ENCODE peak calls at places on chromosome 2, in six cellular contexts. E, Y, O, C, A and D are unnamed samples.

GRCh38 chr2:177161741-177162440 is 50.7 kb upstream of the HNRNPA3 start:
- ATAC-seq in E (no peak), Y (peak; percentile 62), O (no peak), C (no peak), A (no peak), D (no peak)

GRCh38 chr2:152063325-152063924 is 35.4 kb downstream of the CACNB4 start:
- ATAC-seq in E (no peak), Y (no peak), O (no peak), C (no peak), A (no peak), D (no peak)

GRCh38 chr2:25387479-25388449 is 46.0 kb upstream of the DNMT3A start:
- ATAC-seq in E (no peak), Y (no peak), O (no peak), C (no peak), A (no peak), D (no peak)

GRCh38 chr2:14903709-14904374 is 271.3 kb downstream of the LRATD1 start:
- ATAC-seq in E (no peak), Y (peak; percentile 100), O (no peak), C (peak; percentile 93), A (no peak), D (no peak)

GRCh38 chr2:213171147-213171546 is 19.7 kb upstream of the IKZF2 start:
- ATAC-seq in E (no peak), Y (no peak), O (no peak), C (no peak), A (no peak), D (no peak)

GRCh38 chr2:63863707-63864106 is 22.0 kb downstream of the UGP2 start:
- ATAC-seq in E (no peak), Y (no peak), O (no peak), C (no peak), A (peak; percentile 78), D (no peak)

GRCh38 chr2:97738236-97739019 is 25.1 kb downstream of the ZAP70 start:
- ATAC-seq in E (no peak), Y (no peak), O (no peak), C (no peak), A (no peak), D (no peak)

GRCh38 chr2:111930875-111931274 is 32.5 kb downstream of the MERTK start:
- ATAC-seq in E (no peak), Y (no peak), O (no peak), C (peak; percentile 28), A (no peak), D (peak; percentile 39)

GRCh38 chr2:24863636-24864035 is 56.4 kb downstream of the ADCY3 start:
- ATAC-seq in E (no peak), Y (no peak), O (no peak), C (no peak), A (no peak), D (no peak)

GRCh38 chr2:120314656-120315366 is 31.1 kb upstream of the INHBB start:
- ATAC-seq in E (no peak), Y (no peak), O (no peak), C (peak; percentile 7), A (no peak), D (no peak)

GRCh38 chr2:144437636-144438035 is 82.3 kb downstream of the ZEB2 start:
- ATAC-seq in E (no peak), Y (no peak), O (no peak), C (no peak), A (no peak), D (no peak)

GRCh38 chr2:61425605-61426155 is 45.2 kb downstream of the USP34 start:
- ATAC-seq in E (no peak), Y (peak; percentile 11), O (no peak), C (no peak), A (no peak), D (no peak)

GRCh38 chr2:202705446-202706020 is 70.8 kb downstream of the FAM117B start:
- ATAC-seq in E (no peak), Y (no peak), O (no peak), C (no peak), A (no peak), D (no peak)

GRCh38 chr2:67311536-67311935 is 85.6 kb upstream of the ETAA1 start:
- ATAC-seq in E (no peak), Y (no peak), O (no peak), C (no peak), A (no peak), D (no peak)

GRCh38 chr2:66171530-66171929 is 263.4 kb upstream of the MEIS1 start:
- ATAC-seq in E (no peak), Y (no peak), O (no peak), C (no peak), A (no peak), D (no peak)

GRCh38 chr2:216436369-216436768 is 24.1 kb downstream of the SMARCAL1 start:
- ATAC-seq in E (no peak), Y (no peak), O (no peak), C (no peak), A (no peak), D (no peak)

GRCh38 chr2:199431748-199432213 is 26.0 kb downstream of the SATB2 start:
- ATAC-seq in E (no peak), Y (peak; percentile 77), O (no peak), C (no peak), A (no peak), D (no peak)

GRCh38 chr2:224545884-224546644 is 39.1 kb downstream of the CUL3 start:
- ATAC-seq in E (no peak), Y (peak; percentile 36), O (no peak), C (no peak), A (peak; percentile 88), D (no peak)

GRCh38 chr2:9101763-9102425 is 98.4 kb upstream of the MBOAT2 start:
- ATAC-seq in E (no peak), Y (no peak), O (no peak), C (no peak), A (no peak), D (no peak)

GRCh38 chr2:28588231-28588725 is 92.4 kb downstream of the PLB1 start:
- ATAC-seq in E (no peak), Y (no peak), O (no peak), C (peak; percentile 69), A (peak; percentile 10), D (no peak)

GRCh38 chr2:237677951-237678481 is 50.6 kb downstream of the LRRFIP1 start:
- ATAC-seq in E (peak; percentile 61), Y (peak; percentile 33), O (peak; percentile 39), C (peak; percentile 15), A (peak; percentile 77), D (peak; percentile 81)

GRCh38 chr2:7016120-7016519 is 98.9 kb downstream of the RNF144A start:
- ATAC-seq in E (no peak), Y (no peak), O (no peak), C (no peak), A (no peak), D (no peak)

GRCh38 chr2:190572251-190572650 is 37.7 kb upstream of the NEMP2 start:
- ATAC-seq in E (no peak), Y (no peak), O (no peak), C (no peak), A (no peak), D (no peak)

DNA sequence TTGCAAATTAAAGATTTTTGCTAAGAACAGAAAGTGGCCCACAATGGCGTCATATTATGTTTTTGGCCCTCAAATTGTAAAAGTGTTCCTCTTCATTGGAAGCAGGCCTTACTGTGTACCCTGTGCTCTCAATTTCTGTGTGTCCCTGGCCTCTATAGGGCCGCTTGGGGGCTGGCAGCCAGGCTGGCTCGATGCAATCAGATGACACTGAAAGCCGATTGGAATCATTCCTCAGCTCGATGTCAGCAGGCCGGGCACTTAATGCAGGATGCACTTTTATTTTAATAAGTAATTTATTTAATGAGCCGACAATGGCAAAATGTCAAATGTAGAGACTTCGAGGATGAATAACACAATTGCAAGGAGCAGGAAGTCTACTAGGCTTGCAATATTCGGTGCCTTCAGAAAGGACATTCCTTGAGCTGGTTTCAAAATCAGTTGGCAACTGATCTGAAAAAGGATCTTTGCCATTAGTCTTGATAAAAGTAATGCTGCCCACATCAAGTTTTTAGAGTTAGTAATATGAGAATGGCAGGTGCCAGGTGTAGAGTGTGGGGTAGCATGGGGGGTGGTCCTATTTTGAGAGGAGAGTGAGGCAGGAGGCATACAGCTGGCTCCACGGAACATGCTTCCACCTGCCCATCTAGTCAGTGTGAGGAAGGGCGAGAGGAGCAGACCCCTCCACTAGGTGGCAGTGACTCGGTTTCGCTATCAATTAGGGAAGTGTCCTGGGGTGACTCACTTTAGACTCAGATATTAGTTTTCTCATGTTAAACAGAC is 80.7 kb downstream of the NABP1 start:
- ATAC-seq in E (no peak), Y (peak; percentile 100), O (peak; percentile 77), C (peak; percentile 95), A (no peak), D (peak; percentile 34)
- TF ChIP-seq CTCF in E (no peak), Y (peak; percentile 77), O (peak; percentile 38), C (peak; percentile 65), A (no peak), D (peak; percentile 37)

DNA sequence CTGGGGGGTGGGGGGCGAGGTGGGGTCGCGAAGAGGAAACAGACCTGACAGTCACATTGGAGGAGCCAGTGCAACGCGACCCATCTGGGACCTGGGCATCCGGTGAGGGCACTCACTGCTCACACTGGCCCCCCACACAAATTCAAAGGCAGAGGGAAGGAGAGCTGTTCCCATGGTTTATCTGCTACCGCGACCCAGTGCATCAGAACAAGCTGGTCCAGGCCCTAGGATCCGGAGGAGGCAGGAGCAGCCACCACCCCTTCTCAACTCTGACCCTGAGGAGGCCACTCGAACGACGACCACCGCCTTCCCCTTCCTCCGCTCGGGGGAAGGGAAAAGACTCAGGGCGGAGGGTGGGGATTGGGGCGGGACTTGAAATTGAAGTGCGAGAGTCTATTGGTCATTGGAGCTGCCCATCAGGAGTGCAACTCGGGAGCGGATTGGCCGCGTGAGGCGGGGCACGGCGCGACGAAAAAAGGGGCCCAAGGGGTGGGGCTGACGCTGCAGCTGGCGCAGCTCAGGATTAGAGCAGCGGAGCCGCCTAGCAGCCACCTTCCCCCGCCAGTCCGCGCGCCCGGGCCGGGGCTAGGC is at the start of gene CDK5R2:
- ATAC-seq in E (no peak), Y (peak; percentile 96), O (peak; percentile 67), C (peak; percentile 67), A (peak; percentile 81), D (peak; percentile 57)
- H3K27me3 ChIP-seq in E (peaks cover 21% of the 10 kb centered on the region), Y (peaks cover 29% of the 10 kb centered on the region), O (no peaks in the 10 kb centered on the region), C (peaks cover 16% of the 10 kb centered on the region), A (peaks cover 70% of the 10 kb centered on the region), D (peaks cover 100% of the 10 kb centered on the region)

GRCh38 chr2:46724107-46724506 is 191.5 kb downstream of the MCFD2 start:
- ATAC-seq in E (no peak), Y (no peak), O (no peak), C (no peak), A (no peak), D (no peak)
- H3K4me1 ChIP-seq in E (peaks cover 22% of the 10 kb centered on the region), Y (no peaks in the 10 kb centered on the region), O (peaks cover 46% of the 10 kb centered on the region), C (no peaks in the 10 kb centered on the region), A (peaks cover 53% of the 10 kb centered on the region), D (peaks cover 81% of the 10 kb centered on the region)

DNA sequence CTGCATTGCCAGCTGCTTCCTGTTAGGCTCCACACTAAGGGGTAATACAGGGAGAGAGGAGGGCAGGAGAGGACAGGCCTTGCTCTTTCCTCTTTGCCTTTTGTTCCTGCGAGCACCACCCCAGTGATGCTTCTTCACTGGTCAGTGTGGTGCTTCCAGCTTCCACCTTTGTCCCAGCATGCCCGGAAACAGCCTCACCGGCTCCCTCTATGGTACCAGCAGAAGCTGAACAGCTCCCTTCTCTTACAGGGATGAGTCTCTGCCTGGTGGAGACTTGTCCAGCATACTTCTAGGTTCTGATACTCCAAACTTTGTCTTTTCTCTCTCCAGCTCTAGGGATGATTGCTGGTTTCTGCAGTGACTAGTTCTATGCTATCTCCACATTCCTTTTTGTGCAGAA is 413.3 kb downstream of the TSN start:
- ATAC-seq in E (no peak), Y (peak; percentile 74), O (no peak), C (no peak), A (no peak), D (no peak)
- TF ChIP-seq CTCF in E (no peak), Y (peak; percentile 25), O (no peak), C (no peak), A (no peak), D (no peak)